ENCODE peak calls at places on chromosomes 4 and X, in six cellular contexts. V, T, G, L, Y and N are unnamed samples.

GRCh38 chr4:83261307-83261706 is 23.3 kb downstream of the COQ2 start:
- DNase-seq in V (no peak), T (no peak), G (no peak), L (no peak), Y (no peak), N (no peak)

GRCh38 chrX:110159235-110159634 is 156.3 kb downstream of the TMEM164 start:
- DNase-seq in V (no peak), T (no peak), G (no peak), L (no peak), Y (no peak), N (no peak)

GRCh38 chrX:135985123-135985973 is at the start of gene SLC9A6:
- DNase-seq in V (peak; percentile 87), T (peak; percentile 64), G (peak; percentile 69), L (peak; percentile 45), Y (peak; percentile 73), N (peak; percentile 11)

GRCh38 chrX:97672138-97672537 is 788.4 kb downstream of the RPA4 start:
- DNase-seq in V (no peak), T (no peak), G (no peak), L (no peak), Y (no peak), N (no peak)

GRCh38 chr4:103934178-103934789 is 214.5 kb upstream of the TACR3 start:
- DNase-seq in V (no peak), T (peak; percentile 26), G (peak; percentile 24), L (peak; percentile 36), Y (peak; percentile 2), N (no peak)

GRCh38 chrX:826448-826847 is 195.9 kb downstream of the SHOX start:
- DNase-seq in V (no peak), T (no peak), G (no peak), L (peak; percentile 61), Y (no peak), N (no peak)

GRCh38 chr4:108417923-108418322 is 202.5 kb upstream of the RPL34 start:
- DNase-seq in V (no peak), T (peak; percentile 75), G (no peak), L (peak; percentile 53), Y (no peak), N (no peak)

GRCh38 chrX:3227526-3227925 is 118.9 kb downstream of the MXRA5 start:
- DNase-seq in V (no peak), T (no peak), G (no peak), L (no peak), Y (no peak), N (no peak)

GRCh38 chr4:44760142-44760898 is 34.0 kb upstream of the GNPDA2 start:
- DNase-seq in V (no peak), T (peak; percentile 32), G (peak; percentile 19), L (peak; percentile 21), Y (peak; percentile 17), N (no peak)

GRCh38 chr4:134189949-134190348 is 11.6 kb downstream of the PABPC4L start:
- DNase-seq in V (no peak), T (no peak), G (no peak), L (no peak), Y (no peak), N (no peak)

GRCh38 chrX:154779261-154779660 is 16.6 kb downstream of the DKC1 start:
- DNase-seq in V (no peak), T (no peak), G (no peak), L (peak; percentile 64), Y (no peak), N (no peak)

GRCh38 chr4:119529788-119530187 is 98.8 kb downstream of the PDE5A start:
- DNase-seq in V (no peak), T (no peak), G (no peak), L (no peak), Y (no peak), N (no peak)

GRCh38 chr4:74123065-74123728 is 24.2 kb upstream of the CXCL2 start:
- DNase-seq in V (no peak), T (no peak), G (no peak), L (peak; percentile 57), Y (no peak), N (no peak)

GRCh38 chrX:70826715-70827114 is 81.8 kb downstream of the TEX11 start:
- DNase-seq in V (no peak), T (no peak), G (no peak), L (no peak), Y (no peak), N (no peak)

GRCh38 chr4:173013232-173013932 is 155.2 kb upstream of the GALNT7 start:
- DNase-seq in V (no peak), T (peak; percentile 62), G (peak; percentile 46), L (peak; percentile 30), Y (no peak), N (no peak)

GRCh38 chr4:139552908-139553307 is 3.1 kb downstream of the SETD7 start:
- DNase-seq in V (no peak), T (no peak), G (no peak), L (no peak), Y (no peak), N (no peak)

GRCh38 chr4:74548561-74548960 is 103.6 kb downstream of the AREG start:
- DNase-seq in V (no peak), T (no peak), G (no peak), L (peak; percentile 45), Y (no peak), N (no peak)

GRCh38 chr4:145299380-145300076 is 119.1 kb upstream of the OTUD4 start:
- DNase-seq in V (no peak), T (peak; percentile 85), G (peak; percentile 7), L (peak; percentile 82), Y (no peak), N (peak; percentile 19)

GRCh38 chrX:32195611-32196010 is 1015.7 kb downstream of the DMD start:
- DNase-seq in V (no peak), T (no peak), G (no peak), L (no peak), Y (no peak), N (no peak)

GRCh38 chrX:49910344-49910743 is 12.1 kb upstream of the CLCN5 start:
- DNase-seq in V (no peak), T (no peak), G (no peak), L (no peak), Y (peak; percentile 44), N (no peak)

GRCh38 chr4:3520276-3520675 is 11.9 kb downstream of the LRPAP1 start:
- DNase-seq in V (peak; percentile 25), T (no peak), G (no peak), L (no peak), Y (no peak), N (no peak)

GRCh38 chr4:141684785-141685184 is 48.4 kb downstream of the IL15 start:
- DNase-seq in V (no peak), T (peak; percentile 56), G (no peak), L (peak; percentile 47), Y (no peak), N (no peak)